ENCODE peak calls at places on chromosomes 13 and 19, in ten cellular contexts. L, B, W, G, D, I, C, R, A and Z are unnamed samples.

GRCh38 chr13:75685239-75685697 is 49.1 kb downstream of the LMO7 start:
- DNase-seq in L (peak), B (peak), W (peak), G (peak), D (peak), I (no peak), C (no peak), R (peak), A (peak), Z (peak)

GRCh38 chr13:24684600-24684998 is 4.4 kb downstream of the ATP12A start:
- DNase-seq in L (no peak), B (peak), W (no peak), G (peak), D (no peak), I (no peak), C (no peak), R (peak), A (peak), Z (no peak)

GRCh38 chr13:94583926-94584325 is 12.0 kb downstream of the TGDS start:
- DNase-seq in L (no peak), B (no peak), W (peak), G (no peak), D (no peak), I (no peak), C (no peak), R (peak), A (peak), Z (no peak)

GRCh38 chr19:38564981-38565685 is 52.6 kb downstream of the MAP4K1 start:
- DNase-seq in L (no peak), B (no peak), W (no peak), G (peak), D (no peak), I (no peak), C (no peak), R (no peak), A (no peak), Z (peak)

GRCh38 chr13:60114499-60115028 is 49.2 kb downstream of the DIAPH3 start:
- DNase-seq in L (no peak), B (no peak), W (no peak), G (no peak), D (no peak), I (no peak), C (no peak), R (no peak), A (no peak), Z (no peak)

GRCh38 chr13:98598043-98598442 is 21.1 kb upstream of the STK24 start:
- DNase-seq in L (no peak), B (no peak), W (peak), G (no peak), D (no peak), I (no peak), C (no peak), R (no peak), A (no peak), Z (no peak)

GRCh38 chr19:33191501-33191900 is 2.6 kb upstream of the LRP3 start:
- DNase-seq in L (no peak), B (no peak), W (no peak), G (no peak), D (no peak), I (no peak), C (no peak), R (no peak), A (no peak), Z (no peak)

GRCh38 chr13:40377783-40378182 is 288.7 kb downstream of the FOXO1 start:
- DNase-seq in L (peak), B (peak), W (peak), G (no peak), D (no peak), I (no peak), C (no peak), R (peak), A (peak), Z (no peak)

GRCh38 chr13:102642475-102642874 is 45.7 kb downstream of the TPP2 start:
- DNase-seq in L (peak), B (no peak), W (no peak), G (no peak), D (no peak), I (no peak), C (peak), R (no peak), A (no peak), Z (no peak)

GRCh38 chr19:6819323-6819722 is 46.8 kb downstream of the VAV1 start:
- DNase-seq in L (no peak), B (no peak), W (no peak), G (no peak), D (no peak), I (no peak), C (no peak), R (no peak), A (no peak), Z (no peak)

GRCh38 chr13:23947893-23948292 is 50.6 kb upstream of the C1QTNF9B start:
- DNase-seq in L (no peak), B (no peak), W (no peak), G (no peak), D (no peak), I (no peak), C (no peak), R (no peak), A (no peak), Z (no peak)